ENCODE peak calls at places on chromosome 10, in four cellular contexts. R, D, W and B are unnamed samples.

GRCh38 chr10:114824396-114824795 is 2.8 kb downstream of the FHIP2A start:
- DNase-seq in D (no peak), W (no peak), R (no peak), B (no peak)

GRCh38 chr10:34339816-34340553 is 475.1 kb downstream of the PARD3 start:
- DNase-seq in R (no peak), W (no peak), D (no peak), B (no peak)

GRCh38 chr10:125113661-125114388 is 46.5 kb downstream of the CTBP2 start:
- DNase-seq in R (no peak), W (no peak), D (no peak), B (no peak)

GRCh38 chr10:79244841-79245504 is 102.3 kb upstream of the PPIF start:
- DNase-seq in W (no peak), R (no peak), D (no peak), B (no peak)

GRCh38 chr10:117373848-117374505 is 1.3 kb downstream of the PDZD8 start:
- DNase-seq in W (peak), D (peak), R (peak), B (no peak)

GRCh38 chr10:87534173-87534858 is 29.6 kb downstream of the MINPP1 start:
- DNase-seq in R (no peak), D (no peak), W (no peak), B (no peak)

GRCh38 chr10:127398140-127398966 is 150.8 kb upstream of the NPS start:
- DNase-seq in W (no peak), D (no peak), R (no peak), B (peak)

GRCh38 chr10:98339790-98340189 is 71.8 kb upstream of the LOXL4 start:
- DNase-seq in W (no peak), D (no peak), R (no peak), B (no peak)

GRCh38 chr10:27390681-27391080 is 113.4 kb upstream of the RAB18 start:
- DNase-seq in R (no peak), D (no peak), W (no peak), B (peak)

GRCh38 chr10:33279276-33279675 is 55.2 kb downstream of the NRP1 start:
- DNase-seq in W (no peak), R (no peak), D (no peak), B (no peak)

GRCh38 chr10:20017961-20018360 is 201.7 kb downstream of the PLXDC2 start:
- DNase-seq in W (no peak), R (no peak), D (no peak), B (no peak)

GRCh38 chr10:119541459-119542356 is 811 bp downstream of the RGS10 start:
- DNase-seq in R (no peak), W (peak), D (peak), B (no peak)

GRCh38 chr10:101035314-101035713 is 4.3 kb downstream of the SFXN3 start:
- DNase-seq in D (no peak), W (no peak), R (no peak), B (no peak)

GRCh38 chr10:11379771-11380170 is 231.7 kb downstream of the USP6NL start:
- DNase-seq in W (no peak), D (no peak), R (no peak), B (no peak)

GRCh38 chr10:22613011-22613410 is 101.4 kb downstream of the PIP4K2A start:
- DNase-seq in D (no peak), W (no peak), R (no peak), B (no peak)

GRCh38 chr10:126945351-126946035 is 40.3 kb downstream of the DOCK1 start:
- DNase-seq in R (peak), W (no peak), D (no peak), B (peak)

GRCh38 chr10:98242823-98243222 is 25.2 kb downstream of the LOXL4 start:
- DNase-seq in R (no peak), D (no peak), W (no peak), B (no peak)

GRCh38 chr10:5297466-5297865 is 67.3 kb upstream of the UCN3 start:
- DNase-seq in R (no peak), D (peak), W (no peak), B (no peak)

GRCh38 chr10:88538038-88538437 is 45.1 kb downstream of the RNLS start:
- DNase-seq in W (no peak), D (no peak), R (no peak), B (peak)

GRCh38 chr10:58660577-58661255 is 148.0 kb downstream of the BICC1 start:
- DNase-seq in W (no peak), R (no peak), D (no peak), B (no peak)

GRCh38 chr10:131117011-131117410 is 194.5 kb downstream of the TCERG1L start:
- DNase-seq in D (no peak), R (no peak), W (no peak), B (no peak)

GRCh38 chr10:12710594-12711343 is 290.7 kb downstream of the CCDC3 start:
- DNase-seq in W (peak), D (peak), R (peak), B (peak)

GRCh38 chr10:96612052-96612830 is 25.4 kb upstream of the TM9SF3 start:
- DNase-seq in W (no peak), R (no peak), D (no peak), B (no peak)

GRCh38 chr10:58300676-58301075 is 31.7 kb downstream of the CISD1 start:
- DNase-seq in W (no peak), R (no peak), D (no peak), B (no peak)

GRCh38 chr10:79444243-79445119 is 943 bp downstream of the ZCCHC24 start:
- DNase-seq in D (peak), W (peak), R (peak), B (no peak)

GRCh38 chr10:97587183-97587582 is 2.3 kb upstream of the C10orf62 start:
- DNase-seq in W (no peak), R (no peak), D (no peak), B (no peak)

GRCh38 chr10:16491933-16492332 is 29.7 kb downstream of the C1QL3 start:
- DNase-seq in R (no peak), W (no peak), D (no peak), B (no peak)

GRCh38 chr10:34744590-34744989 is 70.5 kb downstream of the PARD3 start:
- DNase-seq in R (no peak), W (no peak), D (no peak), B (no peak)

GRCh38 chr10:71623098-71623985 is 96.2 kb downstream of the C10orf105 start:
- DNase-seq in W (no peak), D (no peak), R (no peak), B (no peak)

GRCh38 chr10:97445722-97446639 is at the start of the genes EXOSC1 and ZDHHC16:
- DNase-seq in R (peak), D (peak), W (peak), B (peak)

GRCh38 chr10:86151613-86152012 is 215.0 kb downstream of the GRID1 start:
- DNase-seq in R (no peak), D (no peak), W (no peak), B (no peak)

GRCh38 chr10:70664702-70665195 is 7.6 kb upstream of the ADAMTS14 start:
- DNase-seq in R (peak), W (no peak), D (no peak), B (peak)

GRCh38 chr10:88525371-88526079 is 57.6 kb downstream of the RNLS start:
- DNase-seq in W (no peak), R (no peak), D (peak), B (no peak)

GRCh38 chr10:23779287-23779686 is 340.4 kb downstream of the OTUD1 start:
- DNase-seq in D (no peak), W (no peak), R (no peak), B (no peak)

GRCh38 chr10:133378251-133379096 is 588 bp upstream of the PAOX start:
- DNase-seq in D (peak), W (peak), R (no peak), B (no peak)

GRCh38 chr10:77360835-77361234 is 276.8 kb downstream of the KCNMA1 start:
- DNase-seq in W (no peak), D (no peak), R (no peak), B (no peak)

GRCh38 chr10:72223743-72224101 is 7.6 kb upstream of the ASCC1 start:
- DNase-seq in D (no peak), R (peak), W (no peak), B (no peak)

GRCh38 chr10:119191881-119192280 is 13.3 kb upstream of the PRDX3 start:
- DNase-seq in R (no peak), D (no peak), W (no peak), B (no peak)

GRCh38 chr10:17805921-17806577 is 3.1 kb upstream of the MRC1 start:
- DNase-seq in R (no peak), W (no peak), D (no peak), B (no peak)
- H3K4me3 ChIP-seq in R (no peak), W (no peak), D (no peak), B (no peak)

DNA sequence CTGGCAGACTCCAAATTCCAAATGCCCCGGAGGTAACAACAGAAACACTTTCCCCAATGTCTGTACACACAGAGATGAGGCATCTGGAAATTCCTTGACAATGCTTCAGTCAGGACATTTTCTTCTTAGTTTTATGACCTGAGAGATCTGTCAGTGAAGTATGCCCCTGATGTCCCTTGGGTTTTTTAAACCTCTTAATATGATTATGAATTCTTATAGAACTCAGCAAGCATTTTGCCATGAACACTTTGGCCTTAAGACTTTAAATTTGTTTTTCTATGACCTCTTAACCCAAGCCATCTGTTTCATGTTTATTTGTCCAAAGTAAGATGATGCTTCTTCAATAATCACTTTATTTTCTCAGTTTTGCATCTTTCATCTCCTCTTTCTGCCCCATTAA is 1206.2 kb downstream of the GATA3 start:
- DNase-seq in D (no peak), W (no peak), R (no peak), B (no peak)
- H3K4me3 ChIP-seq in D (no peak), W (no peak), R (no peak), B (no peak)

GRCh38 chr10:49488056-49488455 is 50.9 kb downstream of the ERCC6 start:
- DNase-seq in R (no peak), D (no peak), W (no peak), B (no peak)
- H3K4me3 ChIP-seq in R (no peak), D (no peak), W (no peak), B (no peak)

DNA sequence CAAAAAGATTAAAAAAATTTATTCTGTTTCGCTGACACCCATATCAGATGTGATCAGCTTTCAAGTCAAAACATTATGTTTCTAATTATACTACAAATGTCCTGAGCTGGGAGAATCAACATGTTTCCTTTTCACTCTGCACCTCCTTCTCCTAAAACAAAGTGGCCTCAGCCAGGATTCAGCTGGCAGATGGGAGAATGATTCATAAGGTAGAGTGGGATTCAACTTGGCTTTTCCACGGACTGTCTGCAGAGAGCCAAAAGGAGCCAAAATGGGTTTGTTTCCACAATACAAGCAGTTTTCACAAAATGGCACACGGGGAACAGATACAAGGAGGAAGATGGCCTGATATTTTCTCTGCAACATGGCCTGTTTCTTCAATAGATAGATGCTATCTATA is 376.5 kb upstream of the PRKCQ start:
- DNase-seq in D (no peak), W (no peak), R (no peak), B (no peak)
- H3K4me3 ChIP-seq in D (no peak), W (no peak), R (no peak), B (no peak)

DNA sequence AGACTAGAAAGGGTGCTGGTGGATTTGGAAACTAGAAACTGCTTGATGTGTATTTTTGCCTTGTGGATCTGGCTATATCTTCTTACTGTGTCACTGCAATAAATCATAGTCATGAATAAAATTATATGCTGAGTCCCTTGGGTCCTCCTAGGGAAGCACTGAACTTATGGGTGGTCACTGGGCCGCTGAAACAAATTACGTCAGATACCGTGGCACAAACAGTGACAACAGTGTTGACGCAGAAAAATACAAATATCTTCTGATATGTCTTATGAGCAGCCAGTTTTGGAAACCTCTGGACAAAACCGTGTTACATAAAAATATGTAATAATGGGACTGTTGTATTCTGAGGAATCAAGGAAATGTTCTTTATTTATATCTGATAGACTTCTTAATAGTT is 260.1 kb upstream of the SORCS1 start:
- DNase-seq in D (no peak), W (no peak), R (no peak), B (no peak)
- H3K4me3 ChIP-seq in D (no peak), W (no peak), R (no peak), B (no peak)

GRCh38 chr10:124084693-124085092 is 8.7 kb downstream of the CHST15 start:
- DNase-seq in R (no peak), W (no peak), D (no peak), B (no peak)
- H3K4me3 ChIP-seq in R (no peak), W (no peak), D (no peak), B (no peak)